ENCODE peak calls at places on chromosomes 11 and 22, in six cellular contexts. G, M, F, X, L and O are unnamed samples.

GRCh38 chr11:75850787-75851186 is 35.8 kb downstream of the UVRAG start:
- DNase-seq in M (no peak), G (no peak), L (no peak), F (peak; percentile 22), X (no peak), O (no peak)

GRCh38 chr11:68128682-68129327 is 7.6 kb upstream of the CHKA start:
- DNase-seq in X (no peak), G (peak; percentile 70), M (peak; percentile 74), F (peak; percentile 60), L (no peak), O (peak; percentile 92)

GRCh38 chr11:72524711-72525110 is 90.4 kb upstream of the CLPB start:
- DNase-seq in G (peak; percentile 27), M (no peak), X (no peak), F (no peak), L (no peak), O (no peak)

GRCh38 chr11:70885721-70886305 is 366.6 kb downstream of the SHANK2 start:
- DNase-seq in F (peak; percentile 54), G (peak; percentile 11), L (no peak), M (no peak), X (no peak), O (no peak)

GRCh38 chr11:31477528-31478255 is 31.7 kb downstream of the IMMP1L start:
- DNase-seq in X (no peak), F (no peak), L (no peak), G (no peak), M (no peak), O (no peak)

GRCh38 chr11:38460429-38460828 is 1862.4 kb upstream of the RAG2 start:
- DNase-seq in L (no peak), G (peak; percentile 3), F (no peak), X (no peak), M (no peak), O (no peak)

GRCh38 chr11:134412508-134413333 is 679 bp upstream of the B3GAT1 start:
- DNase-seq in L (peak; percentile 75), M (peak; percentile 60), F (no peak), X (peak; percentile 57), G (no peak), O (no peak)

GRCh38 chr11:114270531-114271270 is 25.5 kb upstream of the NNMT start:
- DNase-seq in L (no peak), X (no peak), G (no peak), F (no peak), M (no peak), O (no peak)

GRCh38 chr11:129190087-129190486 is 2.0 kb downstream of the ARHGAP32 start:
- DNase-seq in G (no peak), M (no peak), F (no peak), L (no peak), X (no peak), O (peak; percentile 28)

GRCh38 chr11:95229199-95230053 is 1.6 kb downstream of the SESN3 start:
- DNase-seq in X (no peak), F (peak; percentile 38), G (peak; percentile 13), L (no peak), M (no peak), O (no peak)

GRCh38 chr11:96067160-96067559 is 143.3 kb upstream of the MTMR2 start:
- DNase-seq in G (no peak), M (no peak), L (no peak), F (no peak), X (no peak), O (peak; percentile 44)

GRCh38 chr11:112166561-112166960 is 611 bp upstream of the TEX12 start:
- DNase-seq in G (no peak), X (no peak), M (no peak), L (no peak), F (no peak), O (no peak)

GRCh38 chr22:36365020-36365411 is 22.8 kb downstream of the MYH9 start:
- DNase-seq in X (no peak), F (peak; percentile 99), M (no peak), G (peak; percentile 99), L (no peak), O (peak; percentile 77)

GRCh38 chr11:105100976-105101630 is 38.5 kb downstream of the CARD18 start:
- DNase-seq in X (no peak), L (no peak), F (no peak), G (no peak), M (no peak), O (no peak)

GRCh38 chr11:14713518-14714244 is 70.1 kb downstream of the PDE3B start:
- DNase-seq in M (no peak), L (no peak), G (no peak), X (no peak), F (no peak), O (no peak)

GRCh38 chr11:103730151-103730940 is 306.1 kb upstream of the DDI1 start:
- DNase-seq in G (peak; percentile 81), M (no peak), F (no peak), L (no peak), X (no peak), O (no peak)

GRCh38 chr11:121595717-121596156 is 143.0 kb upstream of the SORL1-AS1 start:
- DNase-seq in M (no peak), G (peak; percentile 100), F (peak; percentile 95), L (no peak), X (no peak), O (peak; percentile 91)

GRCh38 chr11:104997288-104997687 is 25.7 kb downstream of the CASP5 start:
- DNase-seq in X (no peak), G (no peak), F (peak; percentile 70), M (no peak), L (no peak), O (peak; percentile 17)

GRCh38 chr11:106594751-106595351 is 423.4 kb downstream of the GUCY1A2 start:
- DNase-seq in F (no peak), X (no peak), L (no peak), G (peak; percentile 4), M (peak; percentile 58), O (no peak)

GRCh38 chr11:37595845-37596244 is 997.8 kb upstream of the RAG2 start:
- DNase-seq in F (no peak), M (no peak), L (no peak), G (peak; percentile 8), X (no peak), O (no peak)

GRCh38 chr22:37940698-37941376 is 12.6 kb downstream of the C22orf23 start:
- DNase-seq in L (no peak), G (no peak), M (no peak), F (no peak), X (no peak), O (no peak)

GRCh38 chr22:46429327-46429853 is 93.9 kb downstream of the TRMU start:
- DNase-seq in G (no peak), L (no peak), M (no peak), X (no peak), F (no peak), O (no peak)

GRCh38 chr11:85685820-85686459 is at the start of gene CCDC89:
- DNase-seq in G (peak; percentile 99), X (no peak), M (no peak), F (peak; percentile 62), L (no peak), O (peak; percentile 25)

GRCh38 chr11:33172345-33172744 is 11.1 kb upstream of the CSTF3 start:
- DNase-seq in M (no peak), F (no peak), L (no peak), X (no peak), G (no peak), O (no peak)

GRCh38 chr11:47398011-47398410 is 10.4 kb upstream of the SLC39A13 start:
- DNase-seq in G (no peak), X (no peak), L (no peak), M (peak; percentile 26), F (no peak), O (no peak)

GRCh38 chr11:57568330-57568766 is 876 bp upstream of the UBE2L6 start:
- DNase-seq in G (peak; percentile 67), L (peak; percentile 97), F (peak; percentile 85), X (peak; percentile 86), M (peak; percentile 83), O (no peak)

GRCh38 chr22:35743466-35743865 is 25.8 kb downstream of the APOL5 start:
- DNase-seq in M (no peak), L (no peak), X (no peak), F (no peak), G (peak; percentile 19), O (no peak)

GRCh38 chr22:35452351-35452781 is 52.4 kb downstream of the MCM5 start:
- DNase-seq in X (no peak), F (no peak), L (no peak), G (no peak), M (no peak), O (no peak)

GRCh38 chr22:33921576-33922181 is 1.4 kb upstream of the LARGE1 start:
- DNase-seq in M (peak; percentile 88), G (peak; percentile 60), X (peak; percentile 86), F (peak; percentile 83), L (peak; percentile 92), O (no peak)

GRCh38 chr11:105100206-105100605 is 39.4 kb downstream of the CARD18 start:
- DNase-seq in L (no peak), F (peak; percentile 4), X (no peak), M (peak; percentile 28), G (no peak), O (peak; percentile 88)

GRCh38 chr11:128021304-128022006 is 565.9 kb downstream of the ETS1 start:
- DNase-seq in L (no peak), X (peak; percentile 26), G (no peak), F (no peak), M (peak; percentile 46), O (no peak)

GRCh38 chr11:1389932-1390587 is at the start of gene BRSK2:
- DNase-seq in G (no peak), M (no peak), X (no peak), L (no peak), F (no peak), O (no peak)
- H3K18ac ChIP-seq in G (no peak within 1 kb of the TSS), M (no peak within 1 kb of the TSS), X (peak within 1 kb of the TSS; percentile 99), L (peak within 1 kb of the TSS; percentile 99), F (peak within 1 kb of the TSS; percentile 69), O (no peak within 1 kb of the TSS)

GRCh38 chr22:20135265-20135664 is 3.7 kb downstream of the ZDHHC8 start:
- DNase-seq in X (no peak), F (no peak), L (no peak), M (no peak), G (no peak), O (no peak)

GRCh38 chr22:20131856-20132685 is 467 bp downstream of the ZDHHC8 start:
- DNase-seq in L (no peak), X (no peak), G (no peak), F (no peak), M (no peak), O (peak; percentile 34)

GRCh38 chr22:20132686-20133246 is 1.2 kb downstream of the ZDHHC8 start:
- DNase-seq in L (no peak), G (no peak), F (no peak), X (no peak), M (no peak), O (no peak)

GRCh38 chr22:20135846-20136602 is 4.4 kb downstream of the ZDHHC8 start:
- DNase-seq in M (no peak), X (no peak), L (no peak), G (no peak), F (no peak), O (no peak)

GRCh38 chr22:20133930-20134549 is 2.4 kb downstream of the ZDHHC8 start:
- DNase-seq in L (no peak), F (no peak), M (no peak), X (no peak), G (no peak), O (no peak)
- H4K91ac ChIP-seq in L (no peak overlapping the region), F (no peak overlapping the region), M (no peak overlapping the region), X (no peak overlapping the region), G (no peak overlapping the region), O (no peak overlapping the region)

GRCh38 chr11:61446211-61446651 is 16.3 kb downstream of the SDHAF2 start:
- DNase-seq in L (peak; percentile 88), M (peak; percentile 90), X (peak; percentile 87), G (peak; percentile 97), F (peak; percentile 96), O (peak; percentile 95)
- H3K9ac ChIP-seq in L (no peak overlapping the region), M (no peak overlapping the region), X (no peak overlapping the region), G (peak overlapping the region; percentile 51), F (peak overlapping the region; percentile 72), O (no peak overlapping the region)

GRCh38 chr11:126303623-126304456 is at the start of gene DCPS:
- DNase-seq in M (peak; percentile 95), G (peak; percentile 88), L (peak; percentile 97), F (peak; percentile 91), X (peak; percentile 86), O (peak; percentile 96)
- H3K18ac ChIP-seq in M (peak within 1 kb of the TSS; percentile 66), G (peak within 1 kb of the TSS; percentile 79), L (peak within 1 kb of the TSS; percentile 99), F (peak within 1 kb of the TSS; percentile 94), X (peak within 1 kb of the TSS; percentile 99), O (peak within 1 kb of the TSS; percentile 92)